ENCODE peak calls at places on chromosomes 2 and 18, in nine cellular contexts. X is mucosa of descending colon, M is fibroblast of lung, S is foreskin keratinocyte, A is heart left ventricle, K is choroid plexus epithelial cell, O is GM10248, J is neural crest cell, C is AG10803. Y is an unnamed sample.

GRCh38 chr2:171161425-171162289 is 964 bp upstream of the TLK1 start:
- DNase-seq in X (no peak), M (no peak), S (no peak), A (no peak), K (no peak), O (no peak), J (no peak), C (no peak), Y (no peak)

GRCh38 chr2:169038338-169038757 is 7.2 kb upstream of the ABCB11 start:
- DNase-seq in X (no peak), M (peak), S (peak), A (no peak), K (peak), O (peak), J (no peak), C (no peak), Y (no peak)

GRCh38 chr2:191171708-191172355 is 21.0 kb upstream of the STAT4 start:
- DNase-seq in X (no peak), M (peak), S (peak), A (no peak), K (peak), O (no peak), J (no peak), C (peak), Y (no peak)

GRCh38 chr2:54617409-54617808 is 106.1 kb upstream of the EML6 start:
- DNase-seq in X (no peak), M (no peak), S (no peak), A (no peak), K (no peak), O (no peak), J (no peak), C (no peak), Y (no peak)

GRCh38 chr2:209933499-209934458 is 68.7 kb upstream of the RPE start:
- DNase-seq in X (no peak), M (peak), S (peak), A (no peak), K (peak), O (no peak), J (no peak), C (peak), Y (no peak)

GRCh38 chr2:11983401-11983800 is 237.0 kb downstream of the LPIN1 start:
- DNase-seq in X (no peak), M (no peak), S (no peak), A (no peak), K (no peak), O (no peak), J (no peak), C (no peak), Y (no peak)

GRCh38 chr2:232983669-232983991 is 29.4 kb downstream of the NGEF start:
- DNase-seq in X (no peak), M (no peak), S (no peak), A (no peak), K (no peak), O (no peak), J (no peak), C (no peak), Y (no peak)

GRCh38 chr2:25339121-25339738 is 2.5 kb downstream of the DNMT3A start:
- DNase-seq in X (no peak), M (no peak), S (no peak), A (no peak), K (no peak), O (no peak), J (no peak), C (peak), Y (no peak)

GRCh38 chr2:212266310-212266709 is 272.3 kb downstream of the ERBB4 start:
- DNase-seq in X (no peak), M (no peak), S (no peak), A (no peak), K (no peak), O (no peak), J (no peak), C (no peak), Y (no peak)

GRCh38 chr2:64947906-64948305 is 41.3 kb upstream of the SLC1A4 start:
- DNase-seq in X (no peak), M (no peak), S (no peak), A (no peak), K (no peak), O (no peak), J (no peak), C (no peak), Y (no peak)

GRCh38 chr2:175571078-175571653 is 389.7 kb upstream of the ATP5MC3 start:
- DNase-seq in X (no peak), M (no peak), S (no peak), A (no peak), K (no peak), O (no peak), J (no peak), C (no peak), Y (no peak)

GRCh38 chr2:178819147-178819875 is 12.1 kb upstream of the TTN start:
- DNase-seq in X (no peak), M (peak), S (no peak), A (no peak), K (peak), O (no peak), J (no peak), C (peak), Y (no peak)

GRCh38 chr18:48475635-48476549 is 62.9 kb upstream of the CTIF start:
- DNase-seq in X (peak), M (peak), S (peak), A (no peak), K (peak), O (peak), J (peak), C (peak), Y (no peak)

GRCh38 chr2:186542002-186542401 is 47.9 kb upstream of the ITGAV start:
- DNase-seq in X (no peak), M (no peak), S (peak), A (no peak), K (no peak), O (no peak), J (no peak), C (no peak), Y (no peak)

GRCh38 chr2:165745916-165746315 is 48.1 kb downstream of the GALNT3 start:
- DNase-seq in X (no peak), M (peak), S (no peak), A (no peak), K (peak), O (no peak), J (no peak), C (peak), Y (no peak)

GRCh38 chr2:46749042-46749461 is 166.6 kb downstream of the MCFD2 start:
- DNase-seq in X (no peak), M (peak), S (peak), A (no peak), K (peak), O (no peak), J (no peak), C (peak), Y (no peak)

GRCh38 chr18:75364512-75364911 is 63.0 kb downstream of the SMIM21 start:
- DNase-seq in X (no peak), M (no peak), S (no peak), A (no peak), K (peak), O (no peak), J (no peak), C (no peak), Y (no peak)

GRCh38 chr2:201257381-201257940 is 2.9 kb upstream of the CASP8 start:
- DNase-seq in X (peak), M (no peak), S (peak), A (peak), K (no peak), O (peak), J (no peak), C (no peak), Y (no peak)

GRCh38 chr2:10447300-10448207 is 573 bp downstream of the ODC1 start:
- DNase-seq in X (no peak), M (peak), S (peak), A (no peak), K (peak), O (peak), J (no peak), C (peak), Y (no peak)

GRCh38 chr2:200702044-200702443 is 109.7 kb upstream of the BZW1 start:
- DNase-seq in X (no peak), M (no peak), S (no peak), A (no peak), K (no peak), O (no peak), J (no peak), C (no peak), Y (no peak)

GRCh38 chr2:218992703-218993344 is 398 bp downstream of the CRYBA2 start:
- DNase-seq in X (no peak), M (no peak), S (no peak), A (no peak), K (no peak), O (no peak), J (no peak), C (no peak), Y (no peak)

GRCh38 chr2:31219131-31219969 is 2.0 kb upstream of the CAPN14 start:
- DNase-seq in X (no peak), M (no peak), S (no peak), A (no peak), K (no peak), O (peak), J (no peak), C (no peak), Y (no peak)

GRCh38 chr18:61502472-61502871 is 169.2 kb downstream of the CDH20 start:
- DNase-seq in X (no peak), M (peak), S (peak), A (no peak), K (peak), O (peak), J (peak), C (peak), Y (no peak)

GRCh38 chr2:164754157-164755093 is 87.2 kb downstream of the COBLL1 start:
- DNase-seq in X (no peak), M (no peak), S (no peak), A (no peak), K (no peak), O (no peak), J (no peak), C (no peak), Y (no peak)

GRCh38 chr2:192438239-192438638 is 243.5 kb upstream of the TMEFF2 start:
- DNase-seq in X (no peak), M (no peak), S (no peak), A (no peak), K (no peak), O (no peak), J (no peak), C (no peak), Y (no peak)

GRCh38 chr2:102082591-102083586 is 59.7 kb upstream of the IL1R1 start:
- DNase-seq in X (no peak), M (peak), S (peak), A (no peak), K (peak), O (peak), J (no peak), C (peak), Y (no peak)

GRCh38 chr2:145402706-145403277 is 882.9 kb upstream of the ZEB2 start:
- DNase-seq in X (no peak), M (peak), S (no peak), A (no peak), K (no peak), O (no peak), J (no peak), C (no peak), Y (no peak)

GRCh38 chr2:168118733-168119518 is 128.5 kb downstream of the STK39 start:
- DNase-seq in X (no peak), M (peak), S (peak), A (no peak), K (peak), O (no peak), J (peak), C (peak), Y (no peak)

GRCh38 chr2:230012242-230012884 is 56.4 kb downstream of the SLC16A14 start:
- DNase-seq in X (no peak), M (no peak), S (no peak), A (no peak), K (peak), O (no peak), J (no peak), C (peak), Y (no peak)

DNA sequence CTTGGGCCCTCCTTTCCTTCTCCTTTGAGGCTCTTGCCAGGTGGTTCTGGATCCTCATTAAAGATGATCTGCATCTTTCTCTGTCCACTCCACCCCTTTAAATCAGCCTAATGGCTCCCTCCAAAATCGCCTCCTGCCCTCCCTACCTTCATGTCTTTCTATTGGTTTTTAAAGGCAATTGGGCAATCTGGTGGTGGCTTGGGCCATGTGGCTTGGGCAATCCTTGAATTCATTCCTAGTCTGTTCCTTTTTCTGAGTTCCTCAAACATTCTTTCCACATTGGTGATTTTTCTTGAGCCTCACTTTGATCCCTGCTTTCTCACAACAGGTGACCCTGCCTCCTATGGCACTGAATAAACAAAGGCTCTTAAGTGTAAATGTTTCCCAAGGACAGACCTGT is 266.2 kb upstream of the REV1 start:
- DNase-seq in X (no peak), M (no peak), S (no peak), A (no peak), K (no peak), O (no peak), J (no peak), C (no peak), Y (no peak)
- TF ChIP-seq CTCF in X (no peak), M (no peak), S (no peak), A (no peak), K (no peak), O (no peak), J (no peak), C (no peak), Y (no peak)

GRCh38 chr2:231018184-231018583 is 19.1 kb upstream of the C2orf72 start:
- DNase-seq in X (no peak), M (no peak), S (no peak), A (no peak), K (no peak), O (no peak), J (no peak), C (no peak), Y (no peak)

GRCh38 chr2:231013820-231014219 is 17.9 kb downstream of the SPATA3 start:
- DNase-seq in X (no peak), M (no peak), S (peak), A (no peak), K (no peak), O (no peak), J (no peak), C (no peak), Y (no peak)

GRCh38 chr2:231016576-231017249 is 20.6 kb upstream of the C2orf72 start:
- DNase-seq in X (no peak), M (no peak), S (no peak), A (no peak), K (peak), O (no peak), J (no peak), C (no peak), Y (no peak)

GRCh38 chr2:231015462-231015861 is 19.5 kb downstream of the SPATA3 start:
- DNase-seq in X (no peak), M (no peak), S (no peak), A (no peak), K (no peak), O (no peak), J (peak), C (no peak), Y (no peak)

DNA sequence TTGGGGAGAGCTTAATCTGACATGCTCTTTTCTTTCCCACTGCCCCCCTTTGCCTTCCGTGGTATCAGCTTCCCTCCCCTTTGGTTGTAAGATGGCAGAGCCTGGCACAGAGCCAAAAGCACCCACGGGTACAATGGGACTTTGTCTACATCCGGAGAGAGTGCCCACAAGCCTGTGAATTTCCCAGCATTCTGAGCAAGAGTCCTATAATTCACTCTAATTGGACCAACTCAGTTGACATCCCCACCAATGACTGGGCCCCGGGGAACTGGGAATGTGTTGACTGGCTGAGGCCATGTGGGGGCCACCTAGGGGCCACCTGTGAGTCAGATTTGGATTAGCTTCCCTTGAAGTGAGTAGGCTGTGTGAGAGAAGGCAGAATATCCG is 20.1 kb upstream of the C2orf72 start:
- DNase-seq in X (no peak), M (no peak), S (no peak), A (no peak), K (no peak), O (no peak), J (no peak), C (no peak), Y (no peak)
- TF ChIP-seq CTCF in X (no peak), M (no peak), S (no peak), A (no peak), K (no peak), O (no peak), J (no peak), C (no peak), Y (no peak)

DNA sequence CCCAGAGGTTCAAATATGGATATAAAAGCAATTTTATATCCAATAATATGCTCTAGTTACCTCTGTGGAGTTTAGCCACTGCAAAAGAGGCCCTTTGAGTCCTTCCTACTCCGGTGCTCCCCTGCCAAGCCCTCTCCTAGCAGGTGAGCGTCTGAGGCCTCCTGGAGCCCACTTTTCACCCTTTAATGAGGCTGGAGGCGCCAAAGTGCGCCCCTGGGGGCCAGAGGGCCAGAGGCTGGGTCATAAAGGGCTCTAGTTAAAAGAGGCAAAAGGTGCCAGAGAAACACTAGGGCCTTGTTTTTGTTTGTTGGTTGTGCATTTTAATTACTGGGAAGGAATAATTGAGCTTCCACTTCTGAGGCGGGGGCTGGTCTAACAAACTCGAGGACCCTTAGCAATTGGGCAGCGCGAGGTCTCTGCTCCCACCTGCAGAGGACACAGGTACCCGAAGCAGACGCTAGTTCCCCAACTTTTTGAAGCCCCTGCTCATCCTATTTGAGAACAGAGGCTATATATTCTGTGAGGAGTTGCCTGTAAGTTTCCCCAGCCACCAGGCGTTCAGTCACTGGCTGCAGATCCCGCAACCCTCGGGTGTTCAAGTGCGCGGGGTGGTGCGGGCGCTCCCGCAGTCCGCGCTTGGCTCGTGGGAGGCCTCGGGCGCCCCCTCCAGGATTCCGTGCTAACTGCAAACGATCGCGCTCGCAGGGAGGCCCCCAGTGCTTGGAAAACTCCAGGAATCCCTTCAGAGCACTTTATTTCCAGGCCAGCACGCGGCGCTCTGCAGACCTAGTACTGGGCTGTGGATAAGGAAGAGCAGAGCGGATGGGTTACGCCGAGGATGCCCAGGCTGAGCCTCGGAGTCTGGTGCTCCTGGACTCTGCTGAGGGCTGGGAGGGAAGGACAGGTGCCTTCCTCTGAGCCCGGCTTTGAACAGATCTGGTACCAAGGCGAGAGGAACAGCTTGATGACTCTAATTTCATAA is 14.1 kb downstream of the MSGN1 start:
- DNase-seq in X (peak), M (peak), S (peak), A (peak), K (peak), O (peak), J (peak), C (peak), Y (peak)
- TF ChIP-seq CTCF in X (peak), M (peak), S (peak), A (peak), K (peak), O (peak), J (peak), C (peak), Y (peak)

DNA sequence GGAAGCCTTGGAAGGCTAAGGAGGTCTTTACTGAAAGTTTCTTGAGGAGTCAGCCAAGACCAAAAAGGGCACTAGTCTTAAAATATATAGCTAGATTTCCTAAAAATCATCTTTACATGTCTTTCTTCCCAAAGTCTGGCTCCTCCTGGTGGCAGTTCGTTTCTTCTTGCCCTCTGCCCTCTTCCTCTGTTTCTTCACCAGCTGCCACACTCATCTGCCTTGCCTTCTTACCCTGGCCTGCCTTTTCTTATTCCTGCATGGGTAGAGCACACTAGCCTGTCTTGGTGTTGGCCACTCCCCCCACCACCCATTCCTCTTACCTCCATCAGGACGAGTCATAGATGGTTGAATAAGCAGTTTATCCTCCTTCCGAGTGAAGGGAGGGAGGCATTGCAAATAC is 129.8 kb downstream of the RAPGEF4 start:
- DNase-seq in X (no peak), M (no peak), S (peak), A (no peak), K (no peak), O (no peak), J (no peak), C (no peak), Y (no peak)
- TF ChIP-seq CTCF in X (no peak), M (peak), S (peak), A (no peak), K (peak), O (no peak), J (no peak), C (peak), Y (no peak)

GRCh38 chr2:133568172-133568571 is at the start of gene NCKAP5:
- DNase-seq in X (peak), M (peak), S (peak), A (no peak), K (peak), O (no peak), J (peak), C (peak), Y (peak)
- TF ChIP-seq CTCF in X (no peak), M (no peak), S (no peak), A (peak), K (peak), O (no peak), J (peak), C (peak), Y (no peak)

Y was measured in kidney.